ENCODE peak calls at places on chromosomes 1 and 21, in four cellular contexts. Q is WTC11, N is K562, R is A549. H is an unnamed sample.

GRCh38 chr1:112637257-112638108 is 17.9 kb downstream of the CAPZA1 start:
- DNase-seq in Q (no peak), N (no peak), R (peak; percentile 13), H (peak; percentile 80)

GRCh38 chr21:38989745-38990423 is 184.2 kb downstream of the ETS2 start:
- DNase-seq in Q (no peak), N (no peak), R (no peak), H (peak; percentile 88)

GRCh38 chr1:160205242-160205973 is at the start of gene PEA15:
- DNase-seq in Q (peak; percentile 81), N (peak; percentile 95), R (peak; percentile 87), H (no peak)

GRCh38 chr21:44379991-44380865 is 26.8 kb downstream of the TRPM2 start:
- DNase-seq in Q (no peak), N (no peak), R (no peak), H (no peak)

GRCh38 chr1:86703696-86704455 is 500 bp upstream of the SH3GLB1 start:
- DNase-seq in Q (peak; percentile 35), N (no peak), R (no peak), H (peak; percentile 30)

GRCh38 chr1:61234582-61234909 is 152.2 kb downstream of the NFIA start:
- DNase-seq in Q (no peak), N (no peak), R (no peak), H (no peak)

GRCh38 chr1:182069028-182069466 is 7.5 kb upstream of the ZNF648 start:
- DNase-seq in Q (peak; percentile 74), N (peak; percentile 83), R (peak; percentile 90), H (peak; percentile 42)

GRCh38 chr21:42674351-42674940 is 21.0 kb downstream of the PDE9A start:
- DNase-seq in Q (peak; percentile 76), N (peak; percentile 63), R (no peak), H (no peak)

GRCh38 chr1:7292033-7292681 is 478.9 kb upstream of the VAMP3 start:
- DNase-seq in Q (no peak), N (no peak), R (no peak), H (no peak)

GRCh38 chr1:182829285-182829932 is 9.7 kb upstream of the DHX9 start:
- DNase-seq in Q (no peak), N (no peak), R (no peak), H (no peak)

GRCh38 chr1:84598418-84598817 is 24.2 kb upstream of the CTBS start:
- DNase-seq in Q (no peak), N (no peak), R (no peak), H (no peak)

GRCh38 chr1:18234790-18235242 is 127.2 kb downstream of the IGSF21 start:
- DNase-seq in Q (peak; percentile 77), N (peak; percentile 88), R (peak; percentile 78), H (peak; percentile 51)

GRCh38 chr1:16441312-16441641 is 753 bp downstream of the NECAP2 start:
- DNase-seq in Q (no peak), N (no peak), R (no peak), H (no peak)

GRCh38 chr1:62735491-62736171 is 47.4 kb upstream of the DOCK7 start:
- DNase-seq in Q (no peak), N (no peak), R (no peak), H (no peak)

GRCh38 chr1:153395136-153395685 is 4.3 kb upstream of the S100A8 start:
- DNase-seq in Q (no peak), N (no peak), R (no peak), H (no peak)

GRCh38 chr1:246907472-246907871 is 24.3 kb downstream of the AHCTF1 start:
- DNase-seq in Q (no peak), N (no peak), R (no peak), H (peak; percentile 69)

GRCh38 chr1:243501002-243501401 is 245.2 kb downstream of the SDCCAG8 start:
- DNase-seq in Q (no peak), N (no peak), R (no peak), H (no peak)

DNA sequence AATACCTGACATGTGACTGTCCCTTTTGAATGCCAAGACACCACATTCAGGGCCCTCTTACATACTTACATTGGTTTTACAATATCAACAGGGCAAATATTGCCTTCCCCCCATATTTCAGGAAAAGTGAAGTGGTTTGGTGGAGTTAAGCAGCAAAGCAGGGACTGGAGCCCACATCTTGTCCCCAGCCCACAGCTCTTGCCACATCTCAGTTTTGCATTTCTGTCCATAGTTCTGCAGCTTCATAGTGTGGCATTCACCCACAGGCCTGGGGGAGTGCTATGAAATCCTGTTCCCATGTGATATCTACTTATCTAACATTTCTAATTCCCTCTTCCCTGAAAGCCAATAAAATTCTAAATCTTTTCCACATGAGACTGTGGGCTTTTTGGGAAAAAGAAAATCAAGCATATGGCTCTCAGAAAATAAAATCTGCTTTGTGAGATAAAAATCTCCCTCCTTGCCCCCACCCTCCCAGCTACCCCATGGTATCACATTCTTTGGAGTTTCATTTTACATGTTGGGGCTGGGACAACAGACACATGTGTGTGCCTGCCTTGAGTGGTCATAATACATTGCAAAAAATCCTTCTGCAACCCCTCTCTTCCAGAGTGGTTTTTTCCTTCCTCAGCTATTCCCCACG is 20.6 kb upstream of the CD2 start:
- DNase-seq in Q (no peak), N (no peak), R (no peak), H (no peak)
- TF ChIP-seq HMGXB4 in Q (no peak), N (no peak), R (no peak), H (no peak)

DNA sequence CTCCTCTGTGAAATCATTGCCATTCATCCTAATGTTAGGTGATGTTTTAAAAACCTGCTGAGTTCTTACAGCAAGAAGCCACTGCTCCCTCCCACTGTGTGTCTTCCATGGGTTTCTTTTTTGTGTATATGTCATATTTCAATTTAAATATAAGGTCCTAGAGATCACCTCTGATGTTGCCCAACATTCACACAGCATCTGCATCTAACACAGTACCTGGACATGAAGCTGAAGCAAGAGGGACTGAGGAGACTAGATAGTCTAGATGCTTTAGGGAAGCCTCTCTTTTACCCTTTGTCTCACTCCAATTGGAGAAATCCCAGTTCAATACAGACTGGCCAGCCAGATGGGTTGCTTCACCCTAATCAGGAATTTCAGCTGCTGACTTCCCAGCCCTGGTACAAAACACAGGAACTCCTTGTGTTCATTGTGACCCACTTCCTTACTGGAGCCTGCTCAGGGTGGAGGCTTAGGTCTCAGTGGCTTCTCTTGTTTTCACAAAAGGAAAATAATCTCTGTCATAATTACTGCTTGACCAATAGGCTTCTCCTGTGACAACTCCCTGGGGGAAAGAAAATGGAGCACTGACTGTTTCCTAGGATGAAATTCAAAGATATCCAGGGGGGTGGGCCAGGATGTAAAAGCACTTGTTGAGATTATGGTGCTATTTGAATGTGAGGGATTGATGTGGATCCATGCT is 17.3 kb downstream of the BTG2 start:
- DNase-seq in Q (no peak), N (no peak), R (no peak), H (no peak)
- TF ChIP-seq HMGXB4 in Q (no peak), N (no peak), R (no peak), H (no peak)

GRCh38 chr1:12600880-12601633 is 17.0 kb downstream of the DHRS3 start:
- DNase-seq in Q (peak; percentile 71), N (peak; percentile 72), R (peak; percentile 47), H (peak; percentile 62)
- TF ChIP-seq HMGXB4 in Q (no peak), N (no peak), R (no peak), H (no peak)

GRCh38 chr1:181033128-181033798 is 520 bp upstream of the MR1 start:
- DNase-seq in Q (no peak), N (no peak), R (no peak), H (no peak)
- TF ChIP-seq HMGXB4 in Q (no peak), N (no peak), R (no peak), H (peak; percentile 26)

GRCh38 chr1:175192630-175193338 is at the start of gene KIAA0040:
- DNase-seq in Q (peak; percentile 72), N (peak; percentile 94), R (peak; percentile 63), H (peak; percentile 65)
- TF ChIP-seq HMGXB4 in Q (no peak), N (no peak), R (no peak), H (no peak)

GRCh38 chr1:200771625-200772555 is 33.2 kb downstream of the CAMSAP2 start:
- DNase-seq in Q (no peak), N (no peak), R (no peak), H (no peak)
- TF ChIP-seq HMGXB4 in Q (no peak), N (no peak), R (no peak), H (no peak)

DNA sequence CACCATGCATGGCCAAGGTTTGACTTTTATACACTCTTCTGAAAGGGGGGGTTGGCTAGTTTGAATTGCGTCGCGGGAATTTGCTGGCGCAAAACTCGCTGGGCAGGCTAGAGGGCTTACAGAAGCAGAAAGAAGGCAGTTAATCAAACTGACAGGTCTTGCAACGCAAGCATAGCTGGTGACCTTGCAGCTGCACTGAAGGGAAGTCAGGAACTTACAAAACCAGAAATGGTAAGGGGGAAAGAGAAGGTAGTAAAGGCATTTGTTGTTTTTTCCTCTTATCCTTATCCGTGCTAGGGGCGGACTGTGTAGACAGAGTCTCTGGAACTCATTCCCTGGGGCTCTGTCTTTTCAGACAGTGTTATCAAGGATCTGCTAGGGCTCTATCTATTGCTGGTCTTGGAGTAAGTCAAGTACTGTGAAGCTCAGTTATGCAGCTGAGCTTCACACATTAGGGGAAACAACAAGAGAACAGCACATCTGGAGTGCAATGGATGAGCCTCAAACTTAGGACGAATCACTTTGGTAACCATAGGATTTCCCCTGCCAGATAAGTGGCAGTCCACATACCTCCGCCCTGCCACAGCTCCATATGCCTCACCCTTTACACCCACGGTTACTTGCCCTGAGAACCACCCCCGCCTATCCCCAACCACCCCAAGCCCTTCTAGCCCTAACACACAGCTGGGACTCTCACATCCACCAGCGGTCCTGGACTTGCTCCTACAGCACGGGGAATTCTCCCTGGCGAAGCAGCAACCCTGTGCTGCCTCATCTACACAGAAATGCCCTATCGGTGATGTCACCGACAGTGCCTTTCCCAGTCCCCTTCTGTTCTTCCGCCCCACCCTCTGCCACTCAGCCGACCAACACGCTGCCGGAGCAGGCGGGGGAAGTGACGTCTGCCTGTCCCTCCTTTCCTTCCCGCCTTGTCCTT is 251.4 kb downstream of the FAM72C start:
- DNase-seq in Q (peak; percentile 29), N (peak; percentile 50), R (peak; percentile 35), H (no peak)
- TF ChIP-seq HMGXB4 in Q (no peak), N (no peak), R (no peak), H (no peak)

GRCh38 chr1:55040083-55040952 is 970 bp downstream of the PCSK9 start:
- DNase-seq in Q (peak; percentile 40), N (peak; percentile 31), R (no peak), H (no peak)

GRCh38 chr1:55039342-55040082 is at the start of gene PCSK9:
- DNase-seq in Q (peak; percentile 71), N (peak; percentile 78), R (peak; percentile 39), H (peak; percentile 60)

GRCh38 chr1:55037733-55038551 is 1.4 kb upstream of the PCSK9 start:
- DNase-seq in Q (no peak), N (no peak), R (no peak), H (no peak)

GRCh38 chr1:55038974-55039341 is 390 bp upstream of the PCSK9 start:
- DNase-seq in Q (no peak), N (no peak), R (no peak), H (no peak)

DNA sequence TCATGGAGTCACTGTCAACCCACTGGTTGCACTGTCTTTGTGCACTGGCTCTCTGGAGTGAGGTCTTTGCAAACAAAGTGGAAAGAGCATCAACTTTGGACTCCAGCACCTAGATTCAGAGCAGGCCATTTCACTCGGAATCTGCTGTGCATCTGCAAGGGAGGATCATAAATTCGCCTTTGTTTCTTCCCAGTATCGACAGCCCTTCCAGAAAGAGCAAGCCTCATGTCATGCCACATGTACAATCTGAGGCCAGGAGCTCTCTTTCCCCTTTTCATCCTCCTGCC is 853 bp upstream of the PCSK9 start:
- DNase-seq in Q (no peak), N (no peak), R (no peak), H (peak; percentile 34)
- TF ChIP-seq HMGXB4 in Q (no peak), N (no peak), R (no peak), H (no peak)

GRCh38 chr1:32005522-32005921 is 8.1 kb upstream of the KHDRBS1 start:
- DNase-seq in Q (no peak), N (no peak), R (no peak), H (no peak)
- TF ChIP-seq HMGXB4 in Q (no peak), N (no peak), R (no peak), H (no peak)